ENCODE peak calls at places on chromosomes 11 and 22, in eight cellular contexts. S is activated T-cell treated with anti-CD3 and anti-CD28 coated beads, Interleukin-2, amount 50 U/mL, for 72 hours; N is hypothalamus; D is dermis microvascular lymphatic vessel endothelial cell; B is GM04503; J is H54; C is T-helper 2 cell; Z is pancreas. R is an unnamed sample.

GRCh38 chr11:87437844-87438223 is 400.1 kb downstream of the TMEM135 start:
- DNase-seq in S (no peak), N (no peak), D (no peak), B (no peak), J (no peak), C (no peak), Z (no peak), R (no peak)

GRCh38 chr11:33515347-33515746 is 185.3 kb downstream of the C11orf91 start:
- DNase-seq in S (no peak), N (no peak), D (peak; percentile 19), B (peak; percentile 25), J (no peak), C (no peak), Z (no peak), R (no peak)

GRCh38 chr11:68027667-68028066 is 2.8 kb upstream of the NDUFS8 start:
- DNase-seq in S (no peak), N (no peak), D (no peak), B (no peak), J (no peak), C (no peak), Z (no peak), R (no peak)

GRCh38 chr11:107702109-107702660 is 9.7 kb downstream of the SLN start:
- DNase-seq in S (no peak), N (no peak), D (no peak), B (no peak), J (no peak), C (no peak), Z (no peak), R (no peak)

GRCh38 chr22:38781033-38781432 is 12.9 kb downstream of the DNAL4 start:
- DNase-seq in S (no peak), N (peak; percentile 23), D (no peak), B (no peak), J (no peak), C (no peak), Z (no peak), R (no peak)

GRCh38 chr11:56103210-56103737 is at the start of gene OR8H2:
- DNase-seq in S (no peak), N (no peak), D (no peak), B (no peak), J (no peak), C (no peak), Z (no peak), R (no peak)

GRCh38 chr22:17772963-17773605 is 1.2 kb downstream of the BID start:
- DNase-seq in S (no peak), N (no peak), D (no peak), B (no peak), J (peak; percentile 74), C (no peak), Z (no peak), R (no peak)

GRCh38 chr11:86774422-86774821 is 25.9 kb upstream of the PRSS23 start:
- DNase-seq in S (no peak), N (no peak), D (no peak), B (no peak), J (no peak), C (no peak), Z (no peak), R (no peak)

GRCh38 chr11:118705111-118705741 is 25.8 kb upstream of the TREH start:
- DNase-seq in S (peak; percentile 19), N (peak; percentile 32), D (no peak), B (no peak), J (no peak), C (no peak), Z (no peak), R (no peak)